ENCODE peak calls at places on chromosome 17, in six cellular contexts. One of them, this sample, is unnamed.

GRCh38 chr17:69593716-69594115 is 179.2 kb downstream of the MAP2K6 start:
- DNase-seq in esophagus squamous epithelium: no peak
- DNase-seq in GM12892: no peak
- DNase-seq in IMR-90: no peak
- DNase-seq in lower leg skin: no peak
- DNase-seq in transverse colon: no peak
- DNase-seq in this sample: no peak

GRCh38 chr17:78883533-78884131 is 19.4 kb downstream of the CEP295NL start:
- DNase-seq in esophagus squamous epithelium: no peak
- DNase-seq in GM12892: no peak
- DNase-seq in IMR-90: peak
- DNase-seq in lower leg skin: peak
- DNase-seq in transverse colon: peak
- DNase-seq in this sample: no peak

GRCh38 chr17:29620271-29620670 is 2.4 kb downstream of the CORO6 start:
- DNase-seq in esophagus squamous epithelium: no peak
- DNase-seq in GM12892: no peak
- DNase-seq in IMR-90: peak
- DNase-seq in lower leg skin: no peak
- DNase-seq in transverse colon: no peak
- DNase-seq in this sample: no peak

GRCh38 chr17:70343134-70343533 is 173.8 kb downstream of the KCNJ2 start:
- DNase-seq in esophagus squamous epithelium: no peak
- DNase-seq in GM12892: no peak
- DNase-seq in IMR-90: no peak
- DNase-seq in lower leg skin: no peak
- DNase-seq in transverse colon: no peak
- DNase-seq in this sample: no peak

GRCh38 chr17:16439867-16440351 is 24.5 kb downstream of the TRPV2 start:
- DNase-seq in esophagus squamous epithelium: no peak
- DNase-seq in GM12892: no peak
- DNase-seq in IMR-90: no peak
- DNase-seq in lower leg skin: no peak
- DNase-seq in transverse colon: no peak
- DNase-seq in this sample: peak

GRCh38 chr17:37512442-37513070 is 22.9 kb downstream of the DUSP14 start:
- DNase-seq in esophagus squamous epithelium: no peak
- DNase-seq in GM12892: no peak
- DNase-seq in IMR-90: no peak
- DNase-seq in lower leg skin: no peak
- DNase-seq in transverse colon: no peak
- DNase-seq in this sample: no peak

GRCh38 chr17:55584055-55584685 is 72.9 kb upstream of the SMIM36 start:
- DNase-seq in esophagus squamous epithelium: no peak
- DNase-seq in GM12892: no peak
- DNase-seq in IMR-90: peak
- DNase-seq in lower leg skin: no peak
- DNase-seq in transverse colon: no peak
- DNase-seq in this sample: no peak

GRCh38 chr17:19299214-19299747 is 62.1 kb downstream of the EPN2 start:
- DNase-seq in esophagus squamous epithelium: no peak
- DNase-seq in GM12892: no peak
- DNase-seq in IMR-90: no peak
- DNase-seq in lower leg skin: no peak
- DNase-seq in transverse colon: no peak
- DNase-seq in this sample: no peak

GRCh38 chr17:45222273-45222993 is 748 bp downstream of the FMNL1 start:
- DNase-seq in esophagus squamous epithelium: no peak
- DNase-seq in GM12892: peak
- DNase-seq in IMR-90: no peak
- DNase-seq in lower leg skin: peak
- DNase-seq in transverse colon: no peak
- DNase-seq in this sample: peak

DNA sequence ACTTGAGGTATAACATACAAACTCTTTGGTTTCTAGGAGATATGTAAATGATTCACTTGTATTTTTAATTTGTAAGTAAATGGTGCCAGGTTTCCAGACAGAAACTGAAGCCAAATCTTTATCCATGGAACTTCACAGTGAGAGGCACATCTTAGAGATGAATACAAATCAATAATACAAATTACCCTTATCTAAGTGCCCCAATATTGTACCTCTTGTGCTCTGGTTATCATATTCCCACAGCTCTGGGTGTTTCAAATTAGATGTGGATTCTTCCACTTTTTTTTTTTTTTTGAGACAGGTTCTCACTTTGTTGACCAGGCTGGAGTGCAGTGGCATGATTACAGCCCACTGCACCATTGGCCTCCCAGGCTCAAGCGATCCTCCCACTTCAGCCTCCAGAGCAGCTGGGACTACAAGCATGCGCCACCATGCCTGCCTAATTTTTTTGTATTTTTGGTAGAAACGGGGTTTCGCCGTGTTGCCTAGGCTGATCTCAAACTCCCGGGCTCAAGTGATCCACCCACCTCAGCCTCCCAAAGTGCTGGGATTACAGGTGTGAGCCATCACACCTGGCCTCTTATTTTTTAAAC is 38.0 kb upstream of the DHX40 start:
- DNase-seq in esophagus squamous epithelium: no peak
- DNase-seq in GM12892: no peak
- DNase-seq in IMR-90: no peak
- DNase-seq in lower leg skin: no peak
- DNase-seq in transverse colon: no peak
- DNase-seq in this sample: peak
- TF ChIP-seq POLR2A in esophagus squamous epithelium: no peak
- TF ChIP-seq POLR2A in GM12892: no peak
- TF ChIP-seq POLR2A in IMR-90: no peak
- TF ChIP-seq POLR2A in lower leg skin: no peak
- TF ChIP-seq POLR2A in transverse colon: no peak
- TF ChIP-seq POLR2A in this sample: no peak

GRCh38 chr17:76716146-76716833 is 5.5 kb upstream of the MXRA7 start:
- DNase-seq in esophagus squamous epithelium: no peak
- DNase-seq in GM12892: no peak
- DNase-seq in IMR-90: peak
- DNase-seq in lower leg skin: no peak
- DNase-seq in transverse colon: no peak
- DNase-seq in this sample: peak
- TF ChIP-seq POLR2A in esophagus squamous epithelium: no peak
- TF ChIP-seq POLR2A in GM12892: no peak
- TF ChIP-seq POLR2A in IMR-90: peak
- TF ChIP-seq POLR2A in lower leg skin: no peak
- TF ChIP-seq POLR2A in transverse colon: no peak
- TF ChIP-seq POLR2A in this sample: peak

DNA sequence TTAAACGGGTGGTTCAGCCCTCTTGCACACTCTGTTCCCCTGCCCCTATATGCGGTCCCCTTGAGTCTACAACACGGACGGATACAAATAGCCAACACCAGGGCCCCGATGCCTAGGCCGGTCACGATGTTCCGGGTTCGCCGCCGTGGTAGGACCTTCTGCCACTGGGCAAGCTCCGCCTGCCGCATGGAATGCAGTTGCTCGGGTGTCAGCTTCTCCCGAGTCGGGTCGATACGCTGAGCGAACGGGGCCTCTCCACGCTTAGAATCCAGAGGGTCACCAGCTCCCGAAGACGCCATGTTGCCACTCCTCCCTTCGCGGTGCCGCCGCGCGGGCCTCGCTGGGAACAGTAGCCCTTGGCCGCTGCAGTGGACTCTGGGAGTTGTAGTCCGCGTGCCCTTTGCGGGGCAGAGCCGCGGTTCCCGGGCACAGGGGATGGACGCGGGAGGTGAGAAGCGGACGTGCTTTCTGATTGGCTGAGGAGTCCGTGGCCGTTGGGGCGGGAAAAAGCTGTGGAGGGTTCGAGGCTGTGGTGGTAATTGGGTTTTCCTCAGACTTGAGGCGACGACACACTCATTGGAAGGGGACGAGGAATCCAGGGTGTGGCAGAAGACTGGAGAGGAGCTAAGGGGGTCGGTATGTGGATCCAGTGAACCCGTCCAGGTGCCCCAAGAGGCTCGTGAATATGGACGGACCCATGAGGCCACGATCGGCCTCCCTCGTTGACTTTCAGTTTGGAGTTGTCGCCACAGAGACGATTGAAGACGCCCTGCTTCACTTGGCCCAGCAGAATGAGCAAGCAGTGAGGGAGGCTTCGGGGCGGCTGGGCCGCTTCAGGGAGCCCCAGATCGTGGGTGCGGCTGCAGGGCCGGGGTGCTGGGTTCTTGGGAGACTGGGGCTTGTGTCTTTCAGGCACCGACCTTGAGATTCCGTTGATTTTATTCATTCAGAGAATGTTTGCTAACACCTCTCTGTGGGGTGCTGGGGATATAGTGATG is at the start of the genes CNTD1 and COA3:
- DNase-seq in esophagus squamous epithelium: no peak
- DNase-seq in GM12892: peak
- DNase-seq in IMR-90: peak
- DNase-seq in lower leg skin: peak
- DNase-seq in transverse colon: peak
- DNase-seq in this sample: peak
- TF ChIP-seq POLR2A in esophagus squamous epithelium: no peak
- TF ChIP-seq POLR2A in GM12892: peak
- TF ChIP-seq POLR2A in IMR-90: no peak
- TF ChIP-seq POLR2A in lower leg skin: no peak
- TF ChIP-seq POLR2A in transverse colon: peak
- TF ChIP-seq POLR2A in this sample: peak

GRCh38 chr17:50737118-50737698 is 17.8 kb downstream of the LUC7L3 start:
- DNase-seq in esophagus squamous epithelium: no peak
- DNase-seq in GM12892: no peak
- DNase-seq in IMR-90: no peak
- DNase-seq in lower leg skin: no peak
- DNase-seq in transverse colon: no peak
- DNase-seq in this sample: no peak
- TF ChIP-seq POLR2A in esophagus squamous epithelium: no peak
- TF ChIP-seq POLR2A in GM12892: no peak
- TF ChIP-seq POLR2A in IMR-90: no peak
- TF ChIP-seq POLR2A in lower leg skin: no peak
- TF ChIP-seq POLR2A in transverse colon: no peak
- TF ChIP-seq POLR2A in this sample: no peak

GRCh38 chr17:39726617-39727016 is 3.7 kb downstream of the MIEN1 start:
- DNase-seq in esophagus squamous epithelium: no peak
- DNase-seq in GM12892: no peak
- DNase-seq in IMR-90: no peak
- DNase-seq in lower leg skin: no peak
- DNase-seq in transverse colon: no peak
- DNase-seq in this sample: no peak

GRCh38 chr17:39722104-39722503 is 8.2 kb downstream of the MIEN1 start:
- DNase-seq in esophagus squamous epithelium: no peak
- DNase-seq in GM12892: no peak
- DNase-seq in IMR-90: no peak
- DNase-seq in lower leg skin: no peak
- DNase-seq in transverse colon: no peak
- DNase-seq in this sample: no peak

GRCh38 chr17:39724731-39725130 is 5.6 kb downstream of the MIEN1 start:
- DNase-seq in esophagus squamous epithelium: no peak
- DNase-seq in GM12892: no peak
- DNase-seq in IMR-90: no peak
- DNase-seq in lower leg skin: no peak
- DNase-seq in transverse colon: no peak
- DNase-seq in this sample: no peak

GRCh38 chr17:39719966-39720365 is 10.4 kb downstream of the MIEN1 start:
- DNase-seq in esophagus squamous epithelium: no peak
- DNase-seq in GM12892: no peak
- DNase-seq in IMR-90: no peak
- DNase-seq in lower leg skin: no peak
- DNase-seq in transverse colon: no peak
- DNase-seq in this sample: no peak

DNA sequence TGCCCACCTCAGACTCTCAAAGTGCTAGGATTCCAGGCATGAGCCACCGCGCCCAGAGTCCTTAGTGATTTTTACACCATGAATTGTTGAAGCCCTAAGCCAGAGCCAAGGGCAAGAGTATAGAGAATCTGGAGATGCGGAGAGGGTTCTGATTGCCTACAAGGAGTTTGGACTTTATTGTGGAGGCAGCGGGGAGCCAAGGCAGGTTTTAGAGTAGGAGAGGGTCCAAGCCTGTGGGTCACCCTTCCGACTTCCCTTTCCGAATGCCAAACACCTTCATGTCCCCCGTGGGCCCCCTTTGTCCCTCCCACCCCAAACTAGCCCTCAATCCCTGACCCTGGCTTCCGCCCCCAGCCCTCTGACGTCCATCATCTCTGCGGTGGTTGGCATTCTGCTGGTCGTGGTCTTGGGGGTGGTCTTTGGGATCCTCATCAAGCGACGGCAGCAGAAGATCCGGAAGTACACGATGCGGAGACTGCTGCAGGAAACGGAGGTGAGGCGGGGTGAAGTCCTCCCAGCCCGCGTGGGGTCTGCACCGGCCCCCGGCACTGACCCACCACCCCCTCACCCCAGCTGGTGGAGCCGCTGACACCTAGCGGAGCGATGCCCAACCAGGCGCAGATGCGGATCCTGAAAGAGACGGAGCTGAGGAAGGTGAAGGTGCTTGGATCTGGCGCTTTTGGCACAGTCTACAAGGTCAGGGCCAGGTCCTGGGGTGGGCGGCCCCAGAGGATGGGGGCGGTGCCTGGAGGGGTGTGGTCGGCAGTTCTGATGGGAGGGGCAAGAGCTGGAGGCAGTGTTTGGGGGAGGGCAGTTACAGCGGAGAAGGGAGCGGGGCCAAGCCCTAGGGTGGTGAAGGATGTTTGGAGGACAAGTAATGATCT is 7.1 kb downstream of the MIEN1 start:
- DNase-seq in esophagus squamous epithelium: no peak
- DNase-seq in GM12892: no peak
- DNase-seq in IMR-90: no peak
- DNase-seq in lower leg skin: no peak
- DNase-seq in transverse colon: peak
- DNase-seq in this sample: peak
- TF ChIP-seq POLR2A in esophagus squamous epithelium: no peak
- TF ChIP-seq POLR2A in GM12892: no peak
- TF ChIP-seq POLR2A in IMR-90: no peak
- TF ChIP-seq POLR2A in lower leg skin: no peak
- TF ChIP-seq POLR2A in transverse colon: no peak
- TF ChIP-seq POLR2A in this sample: no peak

DNA sequence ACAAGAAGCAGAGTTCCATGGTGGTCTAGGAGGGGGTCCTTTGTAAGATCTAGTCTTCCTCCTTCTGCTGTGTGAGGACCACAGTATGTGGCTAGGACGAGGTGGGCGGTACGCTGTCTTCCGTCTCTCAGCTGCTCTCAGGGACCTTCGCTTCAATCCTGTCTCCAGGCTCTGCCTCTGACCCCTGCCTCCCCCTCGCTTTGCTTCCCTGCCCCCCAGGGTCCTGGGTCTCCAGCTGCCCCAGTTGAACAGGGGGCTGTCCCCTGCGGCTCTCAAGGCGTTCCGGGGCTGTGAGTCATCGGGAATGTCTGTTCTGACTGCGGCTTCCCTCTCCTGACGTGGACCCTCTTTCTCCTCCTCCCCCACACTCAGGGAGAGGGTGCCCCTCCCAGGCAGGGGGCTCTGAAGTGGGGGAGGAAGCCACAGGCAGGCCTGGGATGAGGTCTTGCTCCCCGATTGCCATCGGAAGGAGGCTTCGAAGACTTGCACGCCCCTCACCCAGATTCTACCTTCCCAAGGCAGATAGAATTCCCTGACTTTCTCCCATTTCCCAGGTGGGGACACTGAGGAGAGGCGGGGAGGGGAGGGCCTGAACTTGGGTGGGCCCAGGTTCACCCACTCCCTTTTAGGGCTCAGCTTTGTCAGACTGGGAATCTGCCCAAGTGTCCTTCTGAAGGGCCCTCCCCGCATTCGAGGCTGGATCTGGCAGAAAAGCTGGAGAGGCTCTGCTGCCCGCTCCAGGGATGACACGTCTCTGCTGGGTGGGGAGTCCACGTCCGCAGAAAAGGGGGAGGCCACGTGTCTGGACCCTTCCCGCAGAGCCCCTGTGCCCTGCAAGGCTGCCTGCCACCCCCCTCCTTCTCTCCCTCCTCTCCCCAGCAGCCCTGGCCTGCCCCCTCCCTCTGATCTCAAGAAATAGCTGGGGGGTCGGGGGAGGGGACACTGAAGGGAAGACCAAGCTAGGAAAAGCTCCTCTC is 9.1 kb upstream of the COL1A1 start:
- DNase-seq in esophagus squamous epithelium: no peak
- DNase-seq in GM12892: no peak
- DNase-seq in IMR-90: peak
- DNase-seq in lower leg skin: peak
- DNase-seq in transverse colon: peak
- DNase-seq in this sample: no peak
- TF ChIP-seq POLR2A in esophagus squamous epithelium: no peak
- TF ChIP-seq POLR2A in GM12892: no peak
- TF ChIP-seq POLR2A in IMR-90: peak
- TF ChIP-seq POLR2A in lower leg skin: no peak
- TF ChIP-seq POLR2A in transverse colon: no peak
- TF ChIP-seq POLR2A in this sample: no peak